ENCODE peak calls at places on chromosomes 4 and X, in four cellular contexts. One of them, this sample, is unnamed.

GRCh38 chrX:18707442-18708049 is at the start of gene PPEF1:
- DNase-seq in left kidney: no peak
- DNase-seq in osteocyte: no peak
- DNase-seq in iPS DF 6.9: no peak
- DNase-seq in this sample: no peak

GRCh38 chrX:128975716-128976115 is 547.6 kb downstream of the SMARCA1 start:
- DNase-seq in left kidney: peak
- DNase-seq in osteocyte: no peak
- DNase-seq in iPS DF 6.9: peak
- DNase-seq in this sample: peak

GRCh38 chr4:2406920-2407319 is 11.5 kb downstream of the ZFYVE28 start:
- DNase-seq in osteocyte: no peak
- DNase-seq in iPS DF 6.9: no peak
- DNase-seq in left kidney: no peak
- DNase-seq in this sample: no peak

GRCh38 chr4:112516076-112516385 is at the start of gene NEUROG2:
- DNase-seq in iPS DF 6.9: no peak
- DNase-seq in osteocyte: no peak
- DNase-seq in left kidney: no peak
- DNase-seq in this sample: no peak

GRCh38 chrX:49257846-49258748 is 6.4 kb downstream of the FOXP3 start:
- DNase-seq in left kidney: no peak
- DNase-seq in iPS DF 6.9: no peak
- DNase-seq in osteocyte: no peak
- DNase-seq in this sample: no peak

GRCh38 chr4:91058345-91058744 is 931.2 kb downstream of the CCSER1 start:
- DNase-seq in osteocyte: no peak
- DNase-seq in iPS DF 6.9: no peak
- DNase-seq in left kidney: no peak
- DNase-seq in this sample: no peak

GRCh38 chrX:123698979-123699378 is 33.9 kb downstream of the THOC2 start:
- DNase-seq in left kidney: no peak
- DNase-seq in iPS DF 6.9: no peak
- DNase-seq in osteocyte: no peak
- DNase-seq in this sample: no peak

GRCh38 chrX:130543603-130544002 is 141.8 kb downstream of the RBMX2 start:
- DNase-seq in left kidney: no peak
- DNase-seq in osteocyte: no peak
- DNase-seq in iPS DF 6.9: no peak
- DNase-seq in this sample: no peak

GRCh38 chr4:158444621-158445020 is 77.1 kb upstream of the RXFP1 start:
- DNase-seq in osteocyte: no peak
- DNase-seq in left kidney: no peak
- DNase-seq in iPS DF 6.9: no peak
- DNase-seq in this sample: no peak

GRCh38 chr4:61162116-61162515 is 38.0 kb upstream of the ADGRL3 start:
- DNase-seq in iPS DF 6.9: no peak
- DNase-seq in osteocyte: no peak
- DNase-seq in left kidney: no peak
- DNase-seq in this sample: no peak